ENCODE peak calls at places on chromosomes 5 and 9, in ten cellular contexts. I, J, F, Z, M, Q, V, G, D and H are unnamed samples.

GRCh38 chr9:112378441-112379176 is 1.3 kb upstream of the HSDL2 start:
- DNase-seq in I (peak), J (peak), F (peak), Z (no peak), M (no peak), Q (no peak), V (no peak), G (peak), D (peak), H (peak)

GRCh38 chr9:19517202-19517942 is 108.6 kb downstream of the ACER2 start:
- DNase-seq in I (no peak), J (no peak), F (peak), Z (no peak), M (no peak), Q (no peak), V (peak), G (no peak), D (no peak), H (no peak)

GRCh38 chr5:58929726-58930125 is 346.9 kb downstream of the RAB3C start:
- DNase-seq in I (no peak), J (peak), F (no peak), Z (no peak), M (no peak), Q (no peak), V (no peak), G (no peak), D (peak), H (no peak)

GRCh38 chr5:168295574-168296201 is 4.2 kb downstream of the WWC1 start:
- DNase-seq in I (no peak), J (peak), F (peak), Z (no peak), M (peak), Q (peak), V (no peak), G (no peak), D (peak), H (peak)

GRCh38 chr9:128180447-128180846 is 10.9 kb downstream of the CIZ1 start:
- DNase-seq in I (no peak), J (no peak), F (no peak), Z (no peak), M (no peak), Q (no peak), V (no peak), G (no peak), D (no peak), H (no peak)

GRCh38 chr5:36936309-36936708 is 59.7 kb downstream of the NIPBL start:
- DNase-seq in I (no peak), J (no peak), F (no peak), Z (peak), M (no peak), Q (no peak), V (no peak), G (no peak), D (no peak), H (no peak)

GRCh38 chr9:19114680-19115270 is 12.1 kb upstream of the HAUS6 start:
- DNase-seq in I (no peak), J (peak), F (no peak), Z (no peak), M (no peak), Q (peak), V (no peak), G (no peak), D (peak), H (peak)

GRCh38 chr5:16492398-16493175 is 27.0 kb upstream of the ZNF622 start:
- DNase-seq in I (no peak), J (peak), F (peak), Z (no peak), M (peak), Q (peak), V (no peak), G (no peak), D (peak), H (peak)

GRCh38 chr5:9408964-9409363 is 136.9 kb downstream of the SEMA5A start:
- DNase-seq in I (no peak), J (no peak), F (no peak), Z (no peak), M (no peak), Q (no peak), V (no peak), G (no peak), D (no peak), H (no peak)

GRCh38 chr5:124235576-124235975 is 510.9 kb downstream of the ZNF608 start:
- DNase-seq in I (no peak), J (no peak), F (no peak), Z (no peak), M (no peak), Q (no peak), V (no peak), G (no peak), D (no peak), H (no peak)

GRCh38 chr9:129262261-129262660 is 84.2 kb upstream of the IER5L start:
- DNase-seq in I (no peak), J (no peak), F (no peak), Z (no peak), M (no peak), Q (no peak), V (no peak), G (no peak), D (no peak), H (no peak)

GRCh38 chr9:70422371-70423043 is 8.1 kb upstream of the KLF9 start:
- DNase-seq in I (no peak), J (no peak), F (no peak), Z (no peak), M (no peak), Q (no peak), V (no peak), G (no peak), D (no peak), H (no peak)

GRCh38 chr9:92489209-92489608 is 6.9 kb upstream of the ASPN start:
- DNase-seq in I (no peak), J (peak), F (peak), Z (no peak), M (no peak), Q (peak), V (no peak), G (no peak), D (peak), H (peak)

GRCh38 chr5:150186137-150186536 is 3.7 kb upstream of the SLC6A7 start:
- DNase-seq in I (no peak), J (no peak), F (no peak), Z (peak), M (no peak), Q (no peak), V (no peak), G (no peak), D (no peak), H (no peak)

GRCh38 chr5:44827681-44828080 is 18.9 kb downstream of the MRPS30 start:
- DNase-seq in I (no peak), J (no peak), F (no peak), Z (no peak), M (no peak), Q (no peak), V (no peak), G (no peak), D (no peak), H (no peak)